ENCODE peak calls at places on chromosomes 7 and 10, in five cellular contexts. M, W, K, I and B are unnamed samples. For H3K4me1, the result is how much of the 10 kb centered on the place peaks cover.

GRCh38 chr10:61410353-61410752 is 42.8 kb downstream of the TMEM26 start:
- DNase-seq in M (peak), W (peak), K (no peak), I (no peak), B (no peak)

GRCh38 chr10:2891073-2891769 is 176.1 kb upstream of the PFKP start:
- DNase-seq in M (no peak), W (no peak), K (no peak), I (no peak), B (no peak)

GRCh38 chr10:117929321-117930067 is 117.2 kb downstream of the RAB11FIP2 start:
- DNase-seq in M (no peak), W (peak), K (no peak), I (no peak), B (no peak)

GRCh38 chr7:158821173-158822021 is 7.9 kb downstream of the ESYT2 start:
- DNase-seq in M (no peak), W (no peak), K (peak), I (no peak), B (peak)

GRCh38 chr7:140967438-140967837 is 42.7 kb upstream of the BRAF start:
- DNase-seq in M (no peak), W (no peak), K (no peak), I (no peak), B (no peak)

GRCh38 chr7:107564553-107565298 is 955 bp downstream of the DUS4L start:
- DNase-seq in M (no peak), W (no peak), K (peak), I (peak), B (no peak)

GRCh38 chr10:132208489-132209050 is 21.8 kb downstream of the DPYSL4 start:
- DNase-seq in M (no peak), W (no peak), K (no peak), I (no peak), B (no peak)

GRCh38 chr10:119333146-119333792 is 125.9 kb downstream of the GRK5 start:
- DNase-seq in M (no peak), W (no peak), K (no peak), I (peak), B (no peak)

GRCh38 chr10:125845617-125846016 is 22.3 kb downstream of the BCCIP start:
- DNase-seq in M (no peak), W (no peak), K (no peak), I (no peak), B (no peak)

GRCh38 chr10:125848371-125848770 is 25.0 kb downstream of the BCCIP start:
- DNase-seq in M (no peak), W (no peak), K (no peak), I (no peak), B (no peak)

GRCh38 chr10:125848857-125849256 is 25.5 kb downstream of the BCCIP start:
- DNase-seq in M (no peak), W (no peak), K (no peak), I (no peak), B (no peak)

GRCh38 chr10:125844673-125845300 is 21.4 kb downstream of the BCCIP start:
- DNase-seq in M (peak), W (no peak), K (no peak), I (no peak), B (no peak)

GRCh38 chr10:125846894-125847293 is 23.5 kb downstream of the BCCIP start:
- DNase-seq in M (no peak), W (no peak), K (no peak), I (no peak), B (no peak)
- H3K4me1 ChIP-seq in M (under half), W (under half), K (under half), I (under half), B (under half)

GRCh38 chr10:78207776-78208175 is 174.1 kb downstream of the RPS24 start:
- DNase-seq in M (no peak), W (no peak), K (no peak), I (no peak), B (no peak)

GRCh38 chr10:78209987-78210386 is 176.3 kb downstream of the RPS24 start:
- DNase-seq in M (no peak), W (no peak), K (no peak), I (no peak), B (no peak)

GRCh38 chr10:78205457-78205856 is 171.8 kb downstream of the RPS24 start:
- DNase-seq in M (no peak), W (no peak), K (no peak), I (peak), B (no peak)

GRCh38 chr10:78203915-78204818 is 170.5 kb downstream of the RPS24 start:
- DNase-seq in M (peak), W (no peak), K (no peak), I (no peak), B (no peak)

GRCh38 chr10:78207216-78207615 is 173.6 kb downstream of the RPS24 start:
- DNase-seq in M (no peak), W (no peak), K (no peak), I (no peak), B (no peak)
- H3K4me1 ChIP-seq in M (under half), W (under half), K (under half), I (under half), B (under half)

DNA sequence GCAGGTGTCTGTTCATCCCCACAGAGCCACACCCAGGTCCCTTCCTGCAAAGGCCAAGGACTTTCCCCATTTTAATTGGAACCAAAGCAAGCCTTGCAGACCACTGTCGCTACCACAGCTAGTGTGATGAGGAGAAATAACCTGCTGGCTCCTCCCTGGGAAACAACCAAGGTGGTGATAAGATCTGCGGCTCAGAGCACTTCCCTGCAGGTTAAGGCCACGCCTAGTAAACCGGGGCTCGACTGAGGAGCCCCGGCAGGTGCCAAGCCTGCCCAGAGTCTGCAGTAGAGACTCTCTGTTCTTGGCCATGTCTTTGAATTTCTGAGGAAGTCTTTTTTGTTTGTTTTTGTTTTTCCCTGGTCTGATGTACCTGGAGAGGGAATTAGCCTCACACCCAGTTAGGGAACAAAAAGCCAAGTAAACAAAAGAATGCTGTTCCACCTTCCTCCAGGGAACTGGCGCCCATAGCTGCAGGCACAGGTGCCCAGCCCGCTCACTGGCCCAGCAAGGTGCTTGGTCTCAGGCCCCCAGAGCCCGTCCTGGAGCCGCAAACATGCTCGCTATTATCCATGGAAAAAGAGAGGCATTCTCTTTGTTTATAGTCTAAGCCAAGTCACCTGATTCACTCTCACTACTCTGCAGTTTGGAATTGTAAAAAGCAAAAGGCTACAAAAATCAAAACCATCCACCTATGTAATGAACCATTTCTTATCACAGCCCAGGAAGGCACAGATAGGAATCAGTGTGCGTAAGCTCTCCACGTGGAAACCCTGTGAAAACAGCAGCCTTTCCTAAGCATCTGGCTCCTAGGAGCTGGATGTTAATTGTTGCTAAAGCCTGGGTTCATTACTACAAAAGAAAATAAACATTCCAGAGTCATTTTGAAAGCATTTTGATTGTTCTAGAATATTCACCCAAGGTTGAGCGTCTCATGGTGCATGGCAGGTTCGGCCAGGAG is 2.7 kb downstream of the GPR146 start:
- DNase-seq in M (no peak), W (no peak), K (no peak), I (no peak), B (no peak)
- H3K4me1 ChIP-seq in M (under half), W (under half), K (under half), I (under half), B (under half)

GRCh38 chr10:79446451-79447020 is 1.1 kb upstream of the ZCCHC24 start:
- DNase-seq in M (peak), W (peak), K (peak), I (no peak), B (peak)

GRCh38 chr10:79445217-79445707 is at the start of gene ZCCHC24:
- DNase-seq in M (peak), W (peak), K (no peak), I (peak), B (no peak)

GRCh38 chr10:79445708-79446450 is 455 bp upstream of the ZCCHC24 start:
- DNase-seq in M (peak), W (peak), K (peak), I (peak), B (peak)

GRCh38 chr10:79443338-79444242 is 1.8 kb downstream of the ZCCHC24 start:
- DNase-seq in M (no peak), W (no peak), K (peak), I (no peak), B (no peak)

DNA sequence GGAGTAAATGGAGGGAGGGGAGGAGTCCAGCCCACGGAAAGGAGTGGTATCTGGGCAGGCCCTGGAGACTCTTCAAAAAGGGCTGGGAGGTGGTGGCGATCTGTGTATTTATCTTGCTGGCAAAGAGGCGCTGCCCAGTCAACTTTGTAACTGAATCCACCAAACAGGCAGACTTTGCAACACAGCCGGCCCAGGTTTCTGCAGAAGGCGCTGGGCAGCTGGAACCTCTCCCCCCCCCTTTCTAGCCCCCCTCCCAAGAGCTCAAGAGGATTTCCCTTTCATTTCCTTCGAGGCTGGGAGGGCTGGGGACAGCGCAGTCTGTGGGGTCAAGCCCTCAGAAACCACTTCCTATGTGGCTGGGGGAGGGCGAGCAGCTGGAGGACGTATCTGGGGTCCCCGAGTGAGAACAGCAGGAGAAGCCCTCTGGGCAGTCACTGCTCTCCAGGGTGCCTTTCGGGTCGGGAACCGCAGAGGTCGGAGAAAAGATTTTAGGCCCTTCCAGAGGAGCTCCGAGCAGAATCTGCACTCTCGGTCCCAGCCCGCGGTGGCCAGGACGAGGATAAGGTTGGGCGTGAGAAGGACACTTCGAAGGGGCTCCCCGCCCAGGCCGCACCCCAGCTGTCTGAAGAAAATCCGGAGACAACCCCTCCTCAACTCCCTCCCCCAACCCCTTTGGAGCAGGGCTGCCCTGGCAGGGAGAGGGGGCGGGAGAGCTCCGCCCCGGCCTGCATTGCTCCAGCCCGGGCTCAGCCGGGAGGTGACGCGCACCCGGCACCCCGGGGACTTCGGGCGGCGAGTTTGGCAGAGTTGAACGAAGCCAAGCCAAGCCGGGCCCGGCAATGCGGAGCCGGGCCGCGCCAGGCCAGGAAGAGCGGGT is 943 bp downstream of the ZCCHC24 start:
- DNase-seq in M (peak), W (peak), K (peak), I (peak), B (peak)
- H3K4me1 ChIP-seq in M (under half), W (under half), K (under half), I (under half), B (under half)

GRCh38 chr7:112869111-112869774 is 79.0 kb upstream of the TMEM168 start:
- DNase-seq in M (peak), W (peak), K (no peak), I (peak), B (peak)

GRCh38 chr7:112864380-112864779 is 74.2 kb upstream of the TMEM168 start:
- DNase-seq in M (no peak), W (no peak), K (no peak), I (no peak), B (no peak)

GRCh38 chr7:112866424-112866823 is 76.2 kb upstream of the TMEM168 start:
- DNase-seq in M (no peak), W (no peak), K (peak), I (peak), B (no peak)

GRCh38 chr7:112873831-112874553 is 83.8 kb upstream of the TMEM168 start:
- DNase-seq in M (no peak), W (no peak), K (no peak), I (no peak), B (no peak)

GRCh38 chr7:112868609-112869008 is 78.4 kb upstream of the TMEM168 start:
- DNase-seq in M (no peak), W (no peak), K (no peak), I (no peak), B (no peak)
- H3K4me1 ChIP-seq in M (under half), W (under half), K (under half), I (under half), B (under half)

GRCh38 chr7:361680-362415 is 71.9 kb downstream of the FOXL3 start:
- DNase-seq in M (no peak), W (no peak), K (no peak), I (no peak), B (no peak)
- H3K4me1 ChIP-seq in M (under half), W (under half), K (under half), I (under half), B (under half)